ENCODE peak calls at places on chromosomes 3 and 15, in four cellular contexts. One of them, this sample, is unnamed.

GRCh38 chr15:60328852-60329443 is 68.8 kb downstream of the ANXA2 start:
- DNase-seq in GM12865: peak
- DNase-seq in foreskin keratinocyte: no peak
- DNase-seq in cardiac fibroblast: peak
- DNase-seq in this sample: no peak

GRCh38 chr3:104669083-104669482 is 697.6 kb upstream of the ALCAM start:
- DNase-seq in GM12865: no peak
- DNase-seq in foreskin keratinocyte: no peak
- DNase-seq in cardiac fibroblast: no peak
- DNase-seq in this sample: no peak

GRCh38 chr3:52195823-52196331 is 2.1 kb upstream of the ALAS1 start:
- DNase-seq in GM12865: no peak
- DNase-seq in foreskin keratinocyte: no peak
- DNase-seq in cardiac fibroblast: peak
- DNase-seq in this sample: no peak

GRCh38 chr15:74519311-74519710 is 21.7 kb upstream of the ARID3B start:
- DNase-seq in GM12865: no peak
- DNase-seq in foreskin keratinocyte: no peak
- DNase-seq in cardiac fibroblast: peak
- DNase-seq in this sample: no peak

GRCh38 chr15:89845305-89845893 is 30.7 kb upstream of the ANPEP start:
- DNase-seq in GM12865: no peak
- DNase-seq in foreskin keratinocyte: peak
- DNase-seq in cardiac fibroblast: peak
- DNase-seq in this sample: no peak

GRCh38 chr15:96171271-96171739 is 159.2 kb upstream of the NR2F2 start:
- DNase-seq in GM12865: no peak
- DNase-seq in foreskin keratinocyte: no peak
- DNase-seq in cardiac fibroblast: no peak
- DNase-seq in this sample: no peak

GRCh38 chr3:72597756-72598195 is 250.5 kb downstream of the SHQ1 start:
- DNase-seq in GM12865: no peak
- DNase-seq in foreskin keratinocyte: no peak
- DNase-seq in cardiac fibroblast: peak
- DNase-seq in this sample: no peak

GRCh38 chr3:170128259-170128976 is 53.1 kb downstream of the PHC3 start:
- DNase-seq in GM12865: peak
- DNase-seq in foreskin keratinocyte: no peak
- DNase-seq in cardiac fibroblast: no peak
- DNase-seq in this sample: peak

GRCh38 chr15:56732135-56732880 is 1.0 kb downstream of the ZNF280D start:
- DNase-seq in GM12865: peak
- DNase-seq in foreskin keratinocyte: peak
- DNase-seq in cardiac fibroblast: peak
- DNase-seq in this sample: peak

GRCh38 chr3:78666458-78666800 is 1101.4 kb downstream of the ROBO1 start:
- DNase-seq in GM12865: no peak
- DNase-seq in foreskin keratinocyte: peak
- DNase-seq in cardiac fibroblast: peak
- DNase-seq in this sample: no peak

GRCh38 chr3:195556390-195556789 is 13.3 kb upstream of the PPP1R2 start:
- DNase-seq in GM12865: no peak
- DNase-seq in foreskin keratinocyte: no peak
- DNase-seq in cardiac fibroblast: no peak
- DNase-seq in this sample: no peak
- TF ChIP-seq CTCF in GM12865: peak
- TF ChIP-seq CTCF in foreskin keratinocyte: peak
- TF ChIP-seq CTCF in cardiac fibroblast: peak
- TF ChIP-seq CTCF in this sample: peak

GRCh38 chr3:46411271-46411670 is 4.2 kb downstream of the CCRL2 start:
- DNase-seq in GM12865: no peak
- DNase-seq in foreskin keratinocyte: no peak
- DNase-seq in cardiac fibroblast: no peak
- DNase-seq in this sample: no peak
- TF ChIP-seq CTCF in GM12865: no peak
- TF ChIP-seq CTCF in foreskin keratinocyte: peak
- TF ChIP-seq CTCF in cardiac fibroblast: no peak
- TF ChIP-seq CTCF in this sample: no peak

DNA sequence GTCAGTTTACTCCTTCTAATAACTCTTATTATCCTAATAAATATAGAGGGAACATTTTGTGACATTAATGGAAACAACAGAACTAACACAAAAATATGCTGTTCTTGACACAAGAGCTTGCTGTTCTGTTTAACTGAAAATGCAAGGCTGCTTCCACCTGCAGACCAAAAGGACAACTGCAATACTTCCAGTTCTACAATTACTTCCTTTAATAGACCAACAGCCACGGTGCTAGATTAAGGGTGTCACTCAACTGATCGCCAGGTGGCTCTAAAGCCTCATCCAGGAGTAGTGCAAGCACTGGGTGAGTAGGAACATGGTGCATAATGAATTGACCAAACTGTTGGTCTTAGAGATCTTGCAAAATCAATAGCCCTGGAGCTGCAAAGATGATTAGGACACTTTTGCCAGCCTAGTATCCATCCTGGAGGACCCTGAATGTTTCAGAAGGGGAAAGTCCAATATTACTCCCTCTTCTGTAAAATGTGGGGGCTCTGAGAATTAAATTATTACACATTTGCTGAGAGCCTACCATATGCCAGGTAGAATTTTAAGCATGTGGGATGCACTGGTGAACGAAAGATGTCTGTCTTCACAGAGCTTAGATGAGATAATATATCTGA is 3.6 kb upstream of the CLDN16 start:
- DNase-seq in GM12865: peak
- DNase-seq in foreskin keratinocyte: peak
- DNase-seq in cardiac fibroblast: peak
- DNase-seq in this sample: peak
- TF ChIP-seq CTCF in GM12865: peak
- TF ChIP-seq CTCF in foreskin keratinocyte: peak
- TF ChIP-seq CTCF in cardiac fibroblast: peak
- TF ChIP-seq CTCF in this sample: peak

GRCh38 chr15:49619226-49619625 is 1.4 kb downstream of the FAM227B start:
- DNase-seq in GM12865: no peak
- DNase-seq in foreskin keratinocyte: no peak
- DNase-seq in cardiac fibroblast: no peak
- DNase-seq in this sample: no peak

GRCh38 chr15:49620658-49621326 is at the start of the genes DTWD1 and FAM227B:
- DNase-seq in GM12865: peak
- DNase-seq in foreskin keratinocyte: peak
- DNase-seq in cardiac fibroblast: peak
- DNase-seq in this sample: peak

GRCh38 chr15:49622561-49622960 is 1.7 kb downstream of the DTWD1 start:
- DNase-seq in GM12865: no peak
- DNase-seq in foreskin keratinocyte: no peak
- DNase-seq in cardiac fibroblast: peak
- DNase-seq in this sample: no peak

GRCh38 chr15:49621327-49622210 is 721 bp downstream of the DTWD1 start:
- DNase-seq in GM12865: peak
- DNase-seq in foreskin keratinocyte: peak
- DNase-seq in cardiac fibroblast: peak
- DNase-seq in this sample: no peak

GRCh38 chr15:49620174-49620573 is 444 bp downstream of the FAM227B start:
- DNase-seq in GM12865: peak
- DNase-seq in foreskin keratinocyte: no peak
- DNase-seq in cardiac fibroblast: peak
- DNase-seq in this sample: no peak
- TF ChIP-seq CTCF in GM12865: no peak
- TF ChIP-seq CTCF in foreskin keratinocyte: no peak
- TF ChIP-seq CTCF in cardiac fibroblast: peak
- TF ChIP-seq CTCF in this sample: no peak

This sample was measured in GM10248.